ENCODE peak calls at places on chromosomes 12 and 14, in four cellular contexts. S is Caki2, T is NCI-H82, U is GM19239. X is an unnamed sample.

GRCh38 chr12:57487055-57487596 is 742 bp upstream of the MARS1 start:
- DNase-seq in U (no peak), T (peak; percentile 73), S (no peak), X (no peak)

GRCh38 chr12:57461904-57462306 is 2.3 kb downstream of the GLI1 start:
- DNase-seq in T (peak; percentile 70), U (no peak), S (peak; percentile 69), X (no peak)

GRCh38 chr12:115305275-115305674 is 621.3 kb upstream of the TBX3 start:
- DNase-seq in S (no peak), T (no peak), U (no peak), X (no peak)

GRCh38 chr14:51242545-51243490 is 2.8 kb downstream of the TMX1 start:
- DNase-seq in S (no peak), T (peak; percentile 25), U (no peak), X (no peak)

GRCh38 chr12:28065374-28065773 is 92.8 kb upstream of the PTHLH start:
- DNase-seq in U (no peak), T (no peak), S (no peak), X (no peak)

GRCh38 chr12:74337951-74338350 is 199.7 kb upstream of the ATXN7L3B start:
- DNase-seq in S (peak; percentile 41), U (no peak), T (no peak), X (no peak)

GRCh38 chr14:98957211-98958047 is 314.6 kb downstream of the BCL11B start:
- DNase-seq in U (no peak), T (no peak), S (no peak), X (peak; percentile 14)

GRCh38 chr12:22333751-22334695 is 484 bp downstream of the ST8SIA1 start:
- DNase-seq in S (no peak), T (peak; percentile 19), U (no peak), X (no peak)

GRCh38 chr12:52199294-52199920 is 7.6 kb upstream of the KRT80 start:
- DNase-seq in T (no peak), U (no peak), S (no peak), X (no peak)

GRCh38 chr14:90412058-90412457 is 15.2 kb downstream of the CALM1 start:
- DNase-seq in T (no peak), S (no peak), U (no peak), X (no peak)

GRCh38 chr14:85214471-85214870 is 315.5 kb upstream of the FLRT2 start:
- DNase-seq in T (no peak), U (no peak), S (no peak), X (no peak)

GRCh38 chr12:46134205-46134811 is 134.5 kb downstream of the SLC38A1 start:
- DNase-seq in S (no peak), T (no peak), U (no peak), X (no peak)

GRCh38 chr14:32939254-32940065 is 781 bp downstream of the NPAS3 start:
- DNase-seq in T (peak; percentile 74), U (no peak), S (peak; percentile 72), X (no peak)

GRCh38 chr12:31923063-31923412 is 36.2 kb upstream of the RESF1 start:
- DNase-seq in U (no peak), S (no peak), T (no peak), X (no peak)

GRCh38 chr12:89289720-89290119 is 62.6 kb downstream of the DUSP6 start:
- DNase-seq in T (no peak), S (no peak), U (no peak), X (no peak)

GRCh38 chr14:100677925-100678765 is 48.5 kb upstream of the DLK1 start:
- DNase-seq in T (peak; percentile 50), U (no peak), S (no peak), X (no peak)

X was measured in AG09309.